ENCODE peak calls at places on chromosome 1, in seven cellular contexts. One of them, this sample, is unnamed.

GRCh38 chr1:157438236-157439012 is 113.9 kb downstream of the FCRL5 start:
- DNase-seq in Caki2: no peak
- DNase-seq in NCI-H510A treated with DMSO at 0.1 percent for 48 hours: no peak
- DNase-seq in small intestine: no peak
- DNase-seq in BE2C: no peak
- DNase-seq in endothelial cell: no peak
- DNase-seq in RPMI7951: peak
- DNase-seq in this sample: no peak

GRCh38 chr1:47416319-47417128 is 439 bp downstream of the FOXE3 start:
- DNase-seq in Caki2: no peak
- DNase-seq in NCI-H510A treated with DMSO at 0.1 percent for 48 hours: peak
- DNase-seq in small intestine: no peak
- DNase-seq in BE2C: no peak
- DNase-seq in endothelial cell: no peak
- DNase-seq in RPMI7951: no peak
- DNase-seq in this sample: no peak

GRCh38 chr1:30710407-30710806 is 13.0 kb downstream of the MATN1 start:
- DNase-seq in Caki2: no peak
- DNase-seq in NCI-H510A treated with DMSO at 0.1 percent for 48 hours: no peak
- DNase-seq in small intestine: no peak
- DNase-seq in BE2C: no peak
- DNase-seq in endothelial cell: no peak
- DNase-seq in RPMI7951: no peak
- DNase-seq in this sample: no peak

GRCh38 chr1:227043755-227044154 is 103.7 kb downstream of the COQ8A start:
- DNase-seq in Caki2: peak
- DNase-seq in NCI-H510A treated with DMSO at 0.1 percent for 48 hours: no peak
- DNase-seq in small intestine: no peak
- DNase-seq in BE2C: no peak
- DNase-seq in endothelial cell: no peak
- DNase-seq in RPMI7951: peak
- DNase-seq in this sample: no peak

GRCh38 chr1:19619697-19620384 is 24.3 kb upstream of the NBL1 start:
- DNase-seq in Caki2: peak
- DNase-seq in NCI-H510A treated with DMSO at 0.1 percent for 48 hours: no peak
- DNase-seq in small intestine: peak
- DNase-seq in BE2C: no peak
- DNase-seq in endothelial cell: no peak
- DNase-seq in RPMI7951: no peak
- DNase-seq in this sample: peak

GRCh38 chr1:20538227-20538626 is 14.1 kb upstream of the FAM43B start:
- DNase-seq in Caki2: no peak
- DNase-seq in NCI-H510A treated with DMSO at 0.1 percent for 48 hours: no peak
- DNase-seq in small intestine: no peak
- DNase-seq in BE2C: no peak
- DNase-seq in endothelial cell: no peak
- DNase-seq in RPMI7951: no peak
- DNase-seq in this sample: no peak

GRCh38 chr1:46421739-46422138 is 27.6 kb downstream of the FAAH start:
- DNase-seq in Caki2: peak
- DNase-seq in NCI-H510A treated with DMSO at 0.1 percent for 48 hours: no peak
- DNase-seq in small intestine: no peak
- DNase-seq in BE2C: no peak
- DNase-seq in endothelial cell: no peak
- DNase-seq in RPMI7951: no peak
- DNase-seq in this sample: no peak

GRCh38 chr1:209704584-209704983 is at the start of gene HSD11B1:
- DNase-seq in Caki2: no peak
- DNase-seq in NCI-H510A treated with DMSO at 0.1 percent for 48 hours: no peak
- DNase-seq in small intestine: no peak
- DNase-seq in BE2C: no peak
- DNase-seq in endothelial cell: no peak
- DNase-seq in RPMI7951: peak
- DNase-seq in this sample: peak

This sample was measured in colonic mucosa.